ENCODE peak calls at places on chromosome 14, in four cellular contexts. H is heart left ventricle, X is tibial artery, I is breast epithelium. C is an unnamed sample.
A peak's percentile ranks its signal among the peaks of the same experiment; 100 is the strongest.

GRCh38 chr14:101417434-101417833 is 143.9 kb upstream of the DIO3 start:
- DNase-seq in I (no peak), X (no peak), H (no peak), C (no peak)

GRCh38 chr14:102527255-102528232 is 18.0 kb upstream of the ANKRD9 start:
- DNase-seq in H (no peak), I (no peak), X (no peak), C (no peak)

GRCh38 chr14:24286996-24287395 is 12.6 kb downstream of the DHRS1 start:
- DNase-seq in X (no peak), H (no peak), I (no peak), C (no peak)

GRCh38 chr14:53501361-53502320 is 348.5 kb upstream of the DDHD1 start:
- DNase-seq in I (no peak), X (no peak), H (no peak), C (no peak)

GRCh38 chr14:67413806-67414769 is 2.1 kb upstream of the PLEK2 start:
- DNase-seq in I (no peak), H (no peak), X (no peak), C (no peak)

GRCh38 chr14:94691658-94692029 is 78.3 kb downstream of the GSC start:
- DNase-seq in I (no peak), H (no peak), X (no peak), C (no peak)

GRCh38 chr14:52936437-52936836 is 14.4 kb downstream of the FERMT2 start:
- DNase-seq in I (no peak), H (no peak), X (no peak), C (no peak)

GRCh38 chr14:56119221-56119967 is 1.2 kb downstream of the PELI2 start:
- DNase-seq in I (no peak), X (peak; percentile 72), H (peak; percentile 57), C (peak; percentile 58)

GRCh38 chr14:64632056-64632455 is 72.2 kb upstream of the PLEKHG3 start:
- DNase-seq in I (peak; percentile 65), X (no peak), H (no peak), C (no peak)

GRCh38 chr14:51189600-51190376 is 50.3 kb upstream of the TMX1 start:
- DNase-seq in H (no peak), I (no peak), X (no peak), C (no peak)

GRCh38 chr14:51185180-51185579 is 54.9 kb upstream of the TMX1 start:
- DNase-seq in H (no peak), X (no peak), I (no peak), C (no peak)

GRCh38 chr14:51182166-51182565 is 57.9 kb upstream of the TMX1 start:
- DNase-seq in I (no peak), X (no peak), H (no peak), C (no peak)

GRCh38 chr14:51188566-51189185 is 51.4 kb upstream of the TMX1 start:
- DNase-seq in I (peak; percentile 24), H (no peak), X (no peak), C (no peak)

GRCh38 chr14:51185754-51186153 is 54.3 kb upstream of the TMX1 start:
- DNase-seq in I (no peak), H (no peak), X (no peak), C (no peak)
- H3K4me3 ChIP-seq in I (no peak overlapping the region), H (no peak overlapping the region), X (no peak overlapping the region), C (no peak overlapping the region)

DNA sequence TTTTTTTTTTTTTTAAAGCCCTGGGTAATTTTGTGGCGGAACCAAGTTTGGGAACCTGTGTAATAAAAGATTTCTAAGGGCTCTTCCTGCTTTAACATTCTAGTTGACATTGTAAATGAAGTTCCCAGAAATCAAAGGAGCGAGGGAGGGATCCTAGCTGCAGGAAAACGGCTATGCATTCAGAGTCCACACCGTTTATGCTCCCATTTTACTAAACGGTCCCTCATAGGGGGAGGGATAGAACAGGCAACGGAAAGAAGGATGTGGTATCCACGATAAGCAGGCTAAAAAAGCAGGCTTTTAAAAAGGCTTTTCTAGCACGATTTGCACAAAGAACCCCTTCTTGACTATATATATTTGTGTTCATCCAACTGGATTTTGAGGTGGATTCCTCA is 571 bp downstream of the SYNJ2BP start:
- DNase-seq in I (no peak), X (no peak), H (no peak), C (no peak)
- TF ChIP-seq CTCF in I (no peak), X (no peak), H (no peak), C (no peak)

GRCh38 chr14:60652674-60653387 is 3.6 kb upstream of the SIX1 start:
- DNase-seq in I (no peak), X (no peak), H (no peak), C (no peak)

GRCh38 chr14:60654303-60654925 is 5.1 kb upstream of the SIX1 start:
- DNase-seq in I (no peak), H (no peak), X (no peak), C (no peak)

GRCh38 chr14:60651936-60652673 is 2.8 kb upstream of the SIX1 start:
- DNase-seq in I (no peak), X (no peak), H (no peak), C (no peak)

GRCh38 chr14:60653709-60654161 is 4.5 kb upstream of the SIX1 start:
- DNase-seq in X (no peak), I (no peak), H (no peak), C (no peak)

DNA sequence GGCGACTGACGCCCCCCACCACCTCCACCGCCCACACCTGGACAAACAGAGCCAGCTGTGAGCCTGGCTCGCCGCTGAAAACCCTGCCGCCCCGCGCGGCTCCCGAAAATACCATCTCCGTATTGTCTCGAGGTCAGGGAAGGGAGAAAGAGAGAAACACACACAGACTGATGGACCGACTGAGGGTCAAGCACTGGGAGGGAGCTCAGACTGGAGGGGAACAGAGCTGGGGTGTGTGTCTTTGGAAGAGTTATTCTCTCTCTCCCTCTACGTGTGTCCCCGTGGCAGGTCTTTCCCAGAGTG is 4.1 kb upstream of the SIX1 start:
- DNase-seq in X (no peak), I (no peak), H (no peak), C (no peak)
- H3K4me3 ChIP-seq in X (no peak overlapping the region), I (peak overlapping the region; percentile 2), H (no peak overlapping the region), C (peak overlapping the region; percentile 91)

DNA sequence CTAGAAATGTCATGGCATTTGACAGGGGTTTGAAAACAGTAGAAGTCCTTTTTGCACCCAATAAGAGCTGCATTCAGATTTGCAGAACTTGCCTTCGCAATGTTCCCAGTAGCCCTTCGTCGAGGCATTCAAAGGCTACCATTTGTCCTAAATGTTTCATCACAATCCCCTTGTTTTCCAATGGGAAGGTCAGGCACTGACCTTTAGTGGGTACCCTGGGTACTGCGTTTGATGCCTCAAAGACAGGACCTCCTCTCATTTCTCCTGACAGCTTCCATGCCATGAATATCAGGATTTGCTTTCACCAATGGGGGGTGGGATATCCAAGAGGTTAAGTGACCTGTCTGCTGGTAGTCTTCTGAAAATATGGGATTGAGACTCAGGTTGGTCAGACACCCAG is 1063.1 kb downstream of the BCL11B start:
- DNase-seq in H (no peak), X (no peak), I (no peak), C (no peak)
- TF ChIP-seq CTCF in H (no peak), X (no peak), I (no peak), C (no peak)

C was measured in psoas muscle.